ENCODE peak calls at places on chromosomes 3 and 15, in five cellular contexts. N is heart left ventricle, U is suprapubic skin, W is HepG2, Q is thyroid gland. E is an unnamed sample.

GRCh38 chr3:130442284-130442683 is 74.7 kb upstream of the COL6A6 start:
- DNase-seq in Q (no peak), U (no peak), N (no peak), W (no peak), E (no peak)

GRCh38 chr15:61103026-61103425 is 126.1 kb downstream of the RORA start:
- DNase-seq in W (no peak), U (no peak), N (no peak), Q (no peak), E (no peak)

GRCh38 chr3:73070675-73071575 is 9.5 kb downstream of the EBLN2 start:
- DNase-seq in Q (no peak), U (no peak), N (no peak), W (peak), E (no peak)

GRCh38 chr3:177196473-177197040 is 725 bp downstream of the TBL1XR1 start:
- DNase-seq in Q (peak), N (no peak), W (no peak), U (no peak), E (peak)

GRCh38 chr15:55494927-55495326 is 13.1 kb downstream of the DNAAF4 start:
- DNase-seq in Q (no peak), W (no peak), N (no peak), U (no peak), E (no peak)

GRCh38 chr3:160677459-160677901 is 520 bp downstream of the ARL14 start:
- DNase-seq in U (no peak), W (no peak), N (no peak), Q (peak), E (peak)

GRCh38 chr3:59189561-59190338 is 139.9 kb upstream of the CFAP20DC start:
- DNase-seq in W (peak), Q (no peak), U (no peak), N (no peak), E (no peak)

GRCh38 chr3:144273611-144274010 is 302.0 kb downstream of the DIPK2A start:
- DNase-seq in Q (no peak), N (no peak), W (no peak), U (no peak), E (no peak)

GRCh38 chr3:187765342-187765741 is 20.1 kb upstream of the BCL6 start:
- DNase-seq in N (no peak), W (no peak), Q (no peak), U (no peak), E (no peak)

GRCh38 chr3:58540176-58540863 is 3.3 kb upstream of the ACOX2 start:
- DNase-seq in N (no peak), W (no peak), U (peak), Q (no peak), E (no peak)

GRCh38 chr3:115275897-115276296 is 128.8 kb upstream of the ZBTB20 start:
- DNase-seq in Q (no peak), U (no peak), W (no peak), N (no peak), E (no peak)

GRCh38 chr15:34239151-34239761 is 14.4 kb downstream of the EMC4 start:
- DNase-seq in Q (no peak), U (no peak), N (no peak), W (peak), E (no peak)

GRCh38 chr3:119098620-119099222 is 47.2 kb upstream of the TEX55 start:
- DNase-seq in N (no peak), W (peak), U (no peak), Q (no peak), E (no peak)

GRCh38 chr3:23966308-23966707 is 21.2 kb downstream of the NR1D2 start:
- DNase-seq in N (no peak), Q (no peak), U (no peak), W (no peak), E (no peak)

GRCh38 chr3:80158332-80158731 is 390.5 kb upstream of the ROBO1 start:
- DNase-seq in W (no peak), Q (no peak), N (no peak), U (no peak), E (no peak)

GRCh38 chr15:95416576-95416975 is 913.9 kb upstream of the NR2F2 start:
- DNase-seq in U (no peak), W (no peak), N (no peak), Q (no peak), E (no peak)

GRCh38 chr3:147712357-147712756 is 303.2 kb downstream of the ZIC1 start:
- DNase-seq in U (no peak), N (no peak), Q (no peak), W (peak), E (no peak)

GRCh38 chr3:71584216-71585061 is 911 bp upstream of the FOXP1 start:
- DNase-seq in W (peak), Q (peak), U (peak), N (peak), E (peak)
- TF ChIP-seq POLR2A in W (peak), Q (peak), U (no peak), N (no peak), E (peak)

GRCh38 chr3:38317186-38317759 is 29.3 kb upstream of the XYLB start:
- DNase-seq in N (no peak), U (no peak), W (no peak), Q (no peak), E (no peak)
- TF ChIP-seq POLR2A in N (no peak), U (no peak), W (no peak), Q (no peak), E (no peak)

GRCh38 chr15:63503739-63504246 is 600 bp upstream of the USP3 start:
- DNase-seq in U (no peak), W (peak), Q (peak), N (peak), E (peak)
- TF ChIP-seq POLR2A in U (peak), W (peak), Q (no peak), N (no peak), E (no peak)

GRCh38 chr3:98445949-98446406 is 17.0 kb upstream of the OR5K1 start:
- DNase-seq in U (no peak), Q (no peak), W (no peak), N (no peak), E (no peak)
- TF ChIP-seq POLR2A in U (no peak), Q (no peak), W (no peak), N (no peak), E (no peak)

GRCh38 chr3:16504242-16504641 is 9.3 kb downstream of the RFTN1 start:
- DNase-seq in Q (no peak), N (no peak), U (no peak), W (no peak), E (no peak)

GRCh38 chr3:16503191-16503776 is 10.2 kb downstream of the RFTN1 start:
- DNase-seq in U (no peak), N (no peak), W (no peak), Q (no peak), E (no peak)

GRCh38 chr3:16500911-16501310 is 12.6 kb downstream of the RFTN1 start:
- DNase-seq in U (no peak), Q (no peak), W (no peak), N (no peak), E (no peak)

GRCh38 chr3:16504692-16505091 is 8.8 kb downstream of the RFTN1 start:
- DNase-seq in U (no peak), W (no peak), N (no peak), Q (no peak), E (no peak)

GRCh38 chr3:16502347-16502908 is 11.1 kb downstream of the RFTN1 start:
- DNase-seq in U (no peak), Q (no peak), W (no peak), N (no peak), E (no peak)
- TF ChIP-seq POLR2A in U (no peak), Q (no peak), W (no peak), N (no peak), E (no peak)

GRCh38 chr3:4827767-4828166 is 151.5 kb upstream of the BHLHE40 start:
- DNase-seq in U (no peak), Q (no peak), N (no peak), W (no peak), E (no peak)

GRCh38 chr3:4828279-4829030 is 150.8 kb upstream of the BHLHE40 start:
- DNase-seq in N (no peak), Q (no peak), U (no peak), W (no peak), E (peak)

GRCh38 chr3:4825572-4826236 is 153.5 kb upstream of the BHLHE40 start:
- DNase-seq in N (peak), W (peak), U (no peak), Q (peak), E (peak)

GRCh38 chr3:4824948-4825325 is 154.3 kb upstream of the BHLHE40 start:
- DNase-seq in N (no peak), U (no peak), W (peak), Q (no peak), E (no peak)

DNA sequence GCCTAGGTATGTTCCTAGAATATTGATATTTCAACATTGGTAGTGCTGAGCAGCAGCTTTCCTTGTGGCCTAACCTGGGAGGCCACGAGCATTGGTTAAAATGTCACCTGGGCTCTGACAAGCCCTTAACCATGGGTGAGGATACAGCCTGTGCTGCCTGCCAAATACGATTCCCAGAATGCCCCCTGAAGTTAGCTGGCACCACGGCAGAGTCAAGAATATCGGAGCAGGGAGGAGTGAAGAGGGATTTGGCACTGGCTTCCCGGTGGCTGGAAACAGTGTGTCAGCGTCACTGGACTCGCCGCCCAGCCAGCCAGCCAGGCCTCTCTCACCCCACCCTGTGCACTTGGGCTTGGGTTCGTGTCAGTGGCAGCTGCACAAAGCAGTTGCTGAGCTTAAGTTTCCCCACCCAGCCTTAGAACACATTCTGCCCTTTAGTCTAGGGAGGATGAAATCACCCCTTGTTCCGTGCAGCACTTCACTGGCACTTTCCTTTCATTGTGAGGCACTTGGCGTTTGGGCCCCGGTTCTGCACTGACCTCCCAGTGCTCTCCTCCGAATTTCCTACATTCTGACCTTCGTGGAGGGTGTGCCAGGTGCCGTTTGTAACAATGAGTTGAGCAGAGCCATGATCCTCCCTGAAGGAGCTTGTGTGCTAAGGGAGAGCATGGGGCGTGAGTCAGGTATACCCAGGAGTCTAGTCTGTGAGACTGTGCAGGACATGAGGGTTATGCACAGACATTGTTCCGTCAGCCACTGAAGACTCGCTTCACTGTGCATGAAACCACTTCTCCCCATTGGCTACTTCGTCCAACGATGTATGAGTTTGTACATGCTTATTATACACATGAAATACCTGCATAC is 152.8 kb upstream of the BHLHE40 start:
- DNase-seq in N (peak), Q (peak), W (no peak), U (no peak), E (peak)
- TF ChIP-seq POLR2A in N (no peak), Q (no peak), W (no peak), U (no peak), E (no peak)

GRCh38 chr15:69060041-69060481 is 45.6 kb downstream of the NOX5 start:
- DNase-seq in Q (no peak), N (peak), W (no peak), U (no peak), E (peak)

GRCh38 chr15:69060744-69061143 is 46.2 kb downstream of the NOX5 start:
- DNase-seq in U (no peak), W (no peak), N (no peak), Q (no peak), E (no peak)

GRCh38 chr15:69055251-69055650 is 40.8 kb downstream of the NOX5 start:
- DNase-seq in Q (no peak), W (no peak), N (no peak), U (no peak), E (no peak)

GRCh38 chr15:69059170-69059943 is 44.9 kb downstream of the NOX5 start:
- DNase-seq in U (peak), W (peak), Q (peak), N (peak), E (peak)

DNA sequence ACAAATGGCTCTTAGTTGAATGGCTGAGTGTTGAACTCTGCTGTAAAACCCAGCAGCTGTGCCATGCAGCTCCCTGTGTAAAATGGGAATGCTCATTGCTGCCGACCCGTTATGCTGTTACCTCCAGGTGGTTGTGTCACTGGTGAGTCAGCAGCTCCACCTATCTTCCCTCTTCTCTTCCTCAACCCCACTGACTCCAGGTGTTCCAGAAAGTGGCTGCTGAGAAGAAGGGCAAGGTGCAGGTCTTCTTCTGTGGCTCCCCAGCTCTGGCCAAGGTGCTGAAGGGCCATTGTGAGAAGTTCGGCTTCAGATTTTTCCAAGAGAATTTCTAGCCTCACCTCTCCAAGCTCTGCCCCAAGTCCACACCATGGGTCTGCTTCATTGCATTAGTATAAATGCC is 41.9 kb downstream of the NOX5 start:
- DNase-seq in N (no peak), W (no peak), U (no peak), Q (no peak), E (no peak)
- TF ChIP-seq POLR2A in N (no peak), W (no peak), U (no peak), Q (no peak), E (no peak)

GRCh38 chr3:195909294-195909644 is 918 bp upstream of the TNK2 start:
- DNase-seq in N (no peak), Q (no peak), U (no peak), W (no peak), E (no peak)

GRCh38 chr3:195907730-195908438 is 467 bp downstream of the TNK2 start:
- DNase-seq in Q (peak), W (no peak), N (peak), U (no peak), E (peak)

GRCh38 chr3:195908439-195909293 is at the start of gene TNK2:
- DNase-seq in U (no peak), W (no peak), N (no peak), Q (peak), E (no peak)

GRCh38 chr3:195905970-195906864 is 2.1 kb downstream of the TNK2 start:
- DNase-seq in Q (no peak), N (no peak), W (no peak), U (no peak), E (no peak)

DNA sequence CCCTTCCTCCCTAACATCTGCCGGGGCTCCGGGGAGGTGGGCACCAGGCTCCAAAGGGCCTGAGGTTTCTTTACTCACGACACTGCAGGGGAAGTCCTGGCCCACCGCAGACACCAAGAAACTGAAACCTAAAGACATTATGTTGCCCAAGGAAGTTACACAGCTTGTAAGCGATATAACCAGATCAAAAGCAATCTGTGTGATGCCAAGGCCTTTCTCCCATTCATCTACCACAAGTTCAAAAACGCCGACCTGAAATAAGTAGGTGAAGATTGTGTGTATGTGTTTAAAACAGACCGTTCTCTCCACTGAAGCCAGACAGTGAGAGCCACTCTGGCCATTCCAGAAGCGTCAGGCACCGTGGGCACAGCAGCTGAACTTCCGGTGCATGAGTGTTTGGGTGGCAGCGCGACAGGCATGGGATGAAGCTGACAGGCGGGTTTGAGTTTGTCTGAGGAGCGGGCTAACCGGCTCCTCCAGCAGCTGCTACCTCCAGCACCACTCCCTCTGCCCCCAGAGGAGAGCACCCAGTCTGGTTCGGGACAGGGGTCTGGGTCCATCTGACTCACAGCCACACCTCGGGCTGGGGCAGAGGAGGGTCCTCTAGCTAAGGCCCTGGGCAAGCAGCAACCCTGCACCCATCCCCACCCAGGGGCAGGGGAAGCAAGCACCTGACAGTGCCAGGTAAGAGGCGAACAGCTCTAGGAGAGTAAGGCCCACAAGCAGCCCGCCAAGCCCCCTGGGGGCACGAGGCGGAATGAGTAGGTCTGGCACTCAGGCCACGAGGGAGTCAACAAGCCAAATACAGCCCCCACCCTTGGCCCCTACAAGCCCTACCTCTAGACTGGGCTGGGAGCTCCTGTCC is 1.3 kb downstream of the TNK2 start:
- DNase-seq in Q (peak), W (no peak), N (no peak), U (no peak), E (peak)
- TF ChIP-seq POLR2A in Q (peak), W (no peak), N (no peak), U (no peak), E (no peak)

GRCh38 chr3:42581709-42582473 is at the start of gene SEC22C:
- DNase-seq in Q (peak), U (peak), N (peak), W (peak), E (peak)
- TF ChIP-seq POLR2A in Q (peak), U (no peak), N (peak), W (peak), E (peak)

DNA sequence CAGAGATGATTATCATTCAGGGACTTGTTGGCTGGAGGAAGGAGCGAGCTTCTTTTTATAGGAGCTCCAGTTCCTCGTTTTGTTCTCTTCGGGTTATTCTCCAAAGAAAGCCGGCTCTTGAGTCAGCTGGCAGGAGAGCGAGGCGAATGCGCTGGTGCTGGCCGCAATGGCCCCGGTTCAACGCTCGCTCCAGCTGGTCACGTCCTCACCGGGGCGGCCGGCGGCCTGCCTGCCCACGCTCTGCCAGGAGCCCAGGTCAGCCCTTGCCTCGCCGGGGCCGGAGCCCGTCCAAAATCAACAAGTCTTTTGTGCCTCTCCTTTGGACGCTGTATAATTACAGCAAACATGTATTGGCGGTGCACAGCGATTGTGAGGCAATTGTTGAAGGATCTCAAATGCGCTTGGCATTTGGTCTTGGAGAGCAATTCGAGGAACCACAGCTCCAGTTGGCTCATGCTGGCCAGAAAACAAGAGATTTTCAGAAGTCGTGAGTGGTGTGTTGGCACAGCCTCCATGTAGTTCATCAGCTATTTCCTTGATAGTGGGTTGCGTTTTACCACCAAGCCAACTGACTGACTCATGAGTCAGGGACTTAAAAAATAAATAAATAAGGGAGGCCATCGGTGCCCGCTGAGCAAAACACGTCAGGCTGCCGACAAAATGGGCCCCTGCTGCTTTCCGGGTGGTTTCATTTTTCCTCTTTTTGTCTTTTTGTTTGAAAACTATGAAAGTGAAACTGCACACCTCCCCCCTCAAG is 288.5 kb downstream of the UACA start:
- DNase-seq in U (no peak), Q (peak), N (peak), W (no peak), E (peak)
- TF ChIP-seq POLR2A in U (no peak), Q (no peak), N (no peak), W (no peak), E (no peak)